ENCODE peak calls at places on chromosome 20, in four cellular contexts. J is HepG2, M is K562, E is GM12878. A is an unnamed sample.

GRCh38 chr20:45459606-45460005 is 9.9 kb upstream of the WFDC2 start:
- DNase-seq in E (no peak), M (peak), J (no peak), A (peak)

GRCh38 chr20:25076201-25076600 is 5.7 kb downstream of the VSX1 start:
- DNase-seq in J (no peak), M (no peak), E (no peak), A (no peak)

GRCh38 chr20:57450419-57450818 is 59.2 kb downstream of the RBM38 start:
- DNase-seq in E (peak), J (no peak), M (peak), A (no peak)

GRCh38 chr20:44618318-44618731 is 33.2 kb downstream of the ADA start:
- DNase-seq in E (no peak), M (no peak), J (no peak), A (no peak)

GRCh38 chr20:36941403-36941835 is 10.1 kb downstream of the SAMHD1 start:
- DNase-seq in J (no peak), E (no peak), M (no peak), A (no peak)

GRCh38 chr20:58420798-58421496 is 31.9 kb downstream of the VAPB start:
- DNase-seq in E (no peak), J (no peak), M (peak), A (no peak)

GRCh38 chr20:3784226-3784853 is 2.2 kb downstream of the CENPB start:
- DNase-seq in J (no peak), E (no peak), M (no peak), A (no peak)

GRCh38 chr20:37294262-37294981 is 5.0 kb downstream of the MANBAL start:
- DNase-seq in M (no peak), J (no peak), E (no peak), A (no peak)

GRCh38 chr20:36717657-36718056 is 28.2 kb downstream of the NDRG3 start:
- DNase-seq in J (peak), E (no peak), M (no peak), A (no peak)

GRCh38 chr20:43440531-43440930 is 17.2 kb upstream of the SRSF6 start:
- DNase-seq in E (no peak), M (no peak), J (no peak), A (no peak)

GRCh38 chr20:38985603-38986170 is 23.5 kb downstream of the DHX35 start:
- DNase-seq in E (peak), M (no peak), J (peak), A (no peak)

GRCh38 chr20:44850883-44851282 is 34.6 kb upstream of the YWHAB start:
- DNase-seq in M (no peak), E (no peak), J (no peak), A (no peak)

GRCh38 chr20:45235995-45236394 is 14.8 kb downstream of the SEMG2 start:
- DNase-seq in J (no peak), E (no peak), M (peak), A (peak)

GRCh38 chr20:46430921-46431712 is 24.7 kb upstream of the ELMO2 start:
- DNase-seq in E (no peak), M (no peak), J (no peak), A (no peak)

GRCh38 chr20:1646975-1647431 is 10.6 kb downstream of the SIRPG start:
- DNase-seq in J (no peak), E (no peak), M (no peak), A (no peak)

GRCh38 chr20:41046716-41047115 is 18.1 kb downstream of the TOP1 start:
- DNase-seq in M (no peak), J (no peak), E (no peak), A (no peak)

GRCh38 chr20:13883425-13883824 is 98.6 kb downstream of the NDUFAF5 start:
- DNase-seq in M (no peak), J (no peak), E (no peak), A (no peak)

GRCh38 chr20:43191946-43192847 is 2.5 kb upstream of the PTPRT start:
- DNase-seq in M (peak), E (no peak), J (peak), A (peak)

GRCh38 chr20:330233-331149 is 5.1 kb downstream of the SOX12 start:
- DNase-seq in E (no peak), J (peak), M (peak), A (peak)

GRCh38 chr20:18156045-18156444 is 18.4 kb downstream of the KAT14 start:
- DNase-seq in J (no peak), E (no peak), M (no peak), A (no peak)

GRCh38 chr20:54107181-54107580 is 36.8 kb upstream of the BCAS1 start:
- DNase-seq in J (no peak), E (no peak), M (no peak), A (no peak)

GRCh38 chr20:57205625-57206219 is 60.7 kb downstream of the BMP7 start:
- DNase-seq in E (no peak), J (no peak), M (no peak), A (no peak)

GRCh38 chr20:2476742-2477615 is 6.4 kb upstream of the SNRPB start:
- DNase-seq in E (no peak), J (peak), M (no peak), A (no peak)

DNA sequence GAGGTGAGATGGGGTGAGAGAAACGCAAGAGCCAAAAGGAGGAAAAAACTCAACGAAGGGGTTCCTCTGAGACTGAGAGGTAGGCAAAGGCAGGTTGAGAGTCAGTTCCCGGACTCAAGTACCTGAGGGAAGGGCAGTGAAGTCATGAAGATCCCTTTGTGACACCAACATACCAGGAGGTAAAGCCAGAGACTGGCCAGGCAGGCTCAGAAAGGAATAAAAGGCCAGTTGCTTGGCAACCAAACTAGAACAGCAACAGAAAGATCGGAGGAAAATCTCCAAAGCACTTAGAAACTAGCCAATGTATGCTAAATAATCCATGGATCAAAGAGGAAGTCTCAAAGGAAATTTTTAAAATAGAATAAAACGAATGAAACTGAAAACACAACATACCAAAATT is 209.8 kb upstream of the PROKR2 start:
- DNase-seq in E (no peak), M (no peak), J (no peak), A (no peak)
- TF ChIP-seq SP1 in E (no peak), M (no peak), J (no peak), A (no peak)

DNA sequence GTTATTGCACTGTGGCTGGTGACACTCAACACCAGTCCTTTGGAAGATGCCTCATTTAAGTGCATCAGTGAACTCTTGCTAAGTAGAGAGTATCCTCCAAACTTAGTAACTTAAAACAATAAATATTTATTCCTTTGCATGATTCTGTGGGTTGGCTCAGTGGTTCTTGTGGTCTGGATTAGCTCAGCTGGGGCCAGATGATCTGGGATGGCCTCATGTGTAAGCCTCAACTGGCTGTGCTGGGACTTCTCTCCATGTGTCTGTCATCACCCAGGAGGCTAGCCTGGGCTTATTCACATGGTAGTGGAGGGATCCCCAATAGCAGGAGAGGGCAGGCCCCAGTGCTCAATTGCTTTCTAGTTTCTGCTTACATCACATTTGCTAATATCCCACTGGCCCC is 8.3 kb downstream of the LRRN4 start:
- DNase-seq in E (no peak), J (no peak), M (no peak), A (no peak)
- TF ChIP-seq BHLHE40 in E (no peak), J (no peak), M (no peak), A (no peak)

DNA sequence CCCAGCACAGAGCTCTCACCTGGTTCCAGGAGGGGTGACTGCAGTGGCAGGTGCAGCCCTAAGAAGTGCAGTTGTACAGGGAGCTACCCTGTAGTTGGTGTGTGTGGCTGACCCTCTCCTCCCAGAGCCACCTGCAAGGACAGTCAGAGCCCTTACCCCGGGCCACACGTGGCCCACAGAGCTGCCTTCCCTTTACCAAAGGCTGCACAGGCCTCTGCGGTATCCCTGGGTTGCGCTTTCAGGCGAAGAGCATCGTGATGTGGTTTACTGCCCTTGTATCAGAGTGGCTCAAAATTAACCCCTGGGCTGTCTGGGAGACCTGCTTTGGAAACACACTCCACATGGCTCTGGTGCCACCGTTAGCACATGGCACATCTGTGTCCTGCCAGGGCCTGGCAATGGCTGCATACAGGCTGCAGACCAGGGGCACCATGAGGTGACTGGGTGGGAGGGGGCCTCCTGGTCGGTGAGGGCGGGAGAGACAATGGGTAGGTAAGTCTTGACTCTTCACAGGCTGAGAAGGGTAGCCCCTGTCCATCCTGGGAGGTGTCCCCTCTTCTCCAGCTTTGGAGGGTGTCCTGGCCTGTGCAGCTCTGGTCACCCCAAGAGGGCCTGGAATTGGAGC is 81.5 kb downstream of the CDH4 start:
- DNase-seq in J (no peak), E (no peak), M (no peak), A (no peak)
- TF ChIP-seq SP1 in J (no peak), E (no peak), M (no peak), A (no peak)

DNA sequence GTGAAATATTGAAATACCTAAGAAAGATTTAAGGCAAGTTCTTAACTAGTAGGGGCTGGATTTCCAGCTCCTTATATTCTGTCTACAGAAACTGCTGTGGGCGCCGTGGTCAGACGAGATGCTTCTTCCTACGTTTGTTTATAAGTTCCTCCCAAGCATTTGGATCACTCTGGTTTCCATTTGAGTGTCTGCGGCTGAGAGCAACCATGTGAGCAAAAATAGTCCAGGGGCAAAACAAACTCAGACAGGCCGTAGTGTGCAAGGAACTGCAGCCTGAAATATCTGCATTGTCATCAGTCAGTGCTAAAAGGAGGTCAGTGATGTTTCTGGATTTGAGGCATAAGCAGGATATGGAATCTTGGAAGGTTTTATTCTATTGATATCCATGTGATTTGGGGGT is 485.9 kb upstream of the JAG1 start:
- DNase-seq in J (no peak), E (peak), M (no peak), A (no peak)
- TF ChIP-seq BHLHE40 in J (no peak), E (peak), M (no peak), A (no peak)

DNA sequence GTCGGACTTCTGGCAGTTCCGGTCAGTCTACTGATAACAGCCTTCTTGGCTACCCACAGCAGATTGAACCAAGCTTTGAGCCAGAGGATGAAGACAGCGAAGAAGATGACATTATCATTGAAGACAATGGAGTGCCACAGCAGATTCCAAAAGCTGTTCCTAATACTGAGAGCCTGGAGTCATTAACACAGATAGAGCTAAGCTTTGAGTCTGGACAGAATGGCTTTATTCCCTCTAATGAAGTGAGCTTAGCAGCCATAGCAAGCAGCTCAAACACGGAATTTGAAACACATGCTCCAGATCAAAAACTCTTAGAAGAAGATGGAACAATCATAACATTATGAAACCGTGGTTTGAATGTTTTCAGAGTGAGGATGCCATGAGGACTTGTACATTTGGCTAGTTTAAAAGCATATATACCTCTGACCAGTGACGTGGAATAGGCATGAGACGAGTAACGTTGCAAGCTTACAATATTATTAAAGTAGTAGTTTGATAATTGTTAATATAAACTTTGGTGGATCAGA is 18.8 kb downstream of the PARD6B start:
- DNase-seq in M (no peak), J (no peak), E (no peak), A (no peak)
- TF ChIP-seq SP1 in M (no peak), J (no peak), E (no peak), A (no peak)

GRCh38 chr20:8187740-8188139 is 55.7 kb downstream of the PLCB1 start:
- DNase-seq in J (no peak), E (no peak), M (no peak), A (no peak)

GRCh38 chr20:8183526-8183925 is 51.5 kb downstream of the PLCB1 start:
- DNase-seq in J (no peak), M (no peak), E (no peak), A (no peak)
- TF ChIP-seq BHLHE40 in J (no peak), M (no peak), E (no peak), A (no peak)

GRCh38 chr20:63037669-63038268 is 31.0 kb upstream of the BHLHE23 start:
- DNase-seq in M (peak), E (no peak), J (no peak), A (no peak)
- TF ChIP-seq SP1 in M (no peak), E (no peak), J (no peak), A (no peak)

DNA sequence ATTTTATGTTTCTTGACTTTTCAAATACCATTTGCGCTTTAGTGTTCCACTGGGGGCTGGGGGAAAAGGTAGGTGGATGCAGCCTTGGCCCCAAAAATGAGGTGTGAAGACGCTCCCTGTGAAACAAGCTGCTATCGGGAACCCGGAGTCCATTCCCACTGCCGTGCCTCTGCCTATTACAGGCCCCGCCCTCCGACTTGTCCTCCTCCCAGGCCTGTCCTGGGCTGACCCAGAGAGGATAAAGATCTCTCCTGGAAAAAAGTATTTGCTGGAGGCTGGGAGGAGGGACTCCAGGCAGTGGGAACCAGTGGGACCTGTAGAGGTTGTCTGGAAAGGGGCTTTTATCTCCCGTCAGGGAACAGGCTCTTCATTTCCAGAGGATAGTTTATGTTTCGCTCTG is 215.0 kb downstream of the SLC24A3 start:
- DNase-seq in E (no peak), M (no peak), J (no peak), A (no peak)
- TF ChIP-seq BHLHE40 in E (no peak), M (no peak), J (no peak), A (no peak)